ENCODE peak calls at places on chromosomes 7 and 10, in four cellular contexts. X, B, Q and M are unnamed samples.

GRCh38 chr7:151631149-151631967 is 111.7 kb upstream of the RHEB start:
- DNase-seq in X (peak), B (no peak), Q (no peak), M (no peak)

GRCh38 chr7:24609059-24609458 is 35.8 kb downstream of the PALS2 start:
- DNase-seq in X (peak), B (no peak), Q (peak), M (no peak)

GRCh38 chr10:45071043-45071813 is 70.5 kb downstream of the ZNF22 start:
- DNase-seq in X (no peak), B (no peak), Q (no peak), M (no peak)

GRCh38 chr7:36742911-36743775 is 18.8 kb upstream of the AOAH start:
- DNase-seq in X (no peak), B (no peak), Q (no peak), M (no peak)

GRCh38 chr7:136086712-136087111 is 109.6 kb upstream of the MTPN start:
- DNase-seq in X (peak), B (peak), Q (peak), M (peak)

GRCh38 chr7:80279760-80280159 is 145.1 kb downstream of the GNAI1 start:
- DNase-seq in X (peak), B (no peak), Q (no peak), M (no peak)

GRCh38 chr7:124712017-124712416 is 53.6 kb downstream of the GPR37 start:
- DNase-seq in X (peak), B (peak), Q (no peak), M (no peak)

GRCh38 chr10:111360260-111360925 is 283.6 kb downstream of the ADRA2A start:
- DNase-seq in X (no peak), B (peak), Q (peak), M (no peak)

GRCh38 chr7:97733276-97734206 is 1.7 kb downstream of the TAC1 start:
- DNase-seq in X (no peak), B (no peak), Q (no peak), M (no peak)

GRCh38 chr10:76657337-76658012 is 980.1 kb downstream of the KCNMA1 start:
- DNase-seq in X (no peak), B (no peak), Q (no peak), M (no peak)

GRCh38 chr10:79905322-79906314 is 43.3 kb downstream of the SFTPD start:
- DNase-seq in X (peak), B (peak), Q (peak), M (peak)

GRCh38 chr7:51824050-51824449 is 507.4 kb upstream of the COBL start:
- DNase-seq in X (no peak), B (no peak), Q (no peak), M (no peak)

GRCh38 chr10:88162852-88163251 is 299.4 kb downstream of the PTEN start:
- DNase-seq in X (peak), B (no peak), Q (no peak), M (no peak)

GRCh38 chr7:46972205-46972604 is 609.7 kb downstream of the TNS3 start:
- DNase-seq in X (peak), B (peak), Q (peak), M (peak)

GRCh38 chr10:88693392-88694020 is 12.5 kb upstream of the LIPK start:
- DNase-seq in X (peak), B (peak), Q (peak), M (no peak)

GRCh38 chr7:134645935-134646334 is 718 bp upstream of the BPGM start:
- DNase-seq in X (no peak), B (peak), Q (peak), M (peak)

GRCh38 chr7:18866359-18867036 is 250.9 kb downstream of the TWIST1 start:
- DNase-seq in X (peak), B (peak), Q (peak), M (peak)

GRCh38 chr10:113142601-113143000 is 192.6 kb downstream of the TCF7L2 start:
- DNase-seq in X (no peak), B (no peak), Q (no peak), M (no peak)

GRCh38 chr10:76282122-76283030 is 851.0 kb downstream of the LRMDA start:
- DNase-seq in X (peak), B (peak), Q (peak), M (peak)

GRCh38 chr7:27097686-27098492 is 2.1 kb upstream of the HOXA1 start:
- DNase-seq in X (peak), B (no peak), Q (no peak), M (peak)

GRCh38 chr10:52818019-52818418 is 45.4 kb upstream of the MBL2 start:
- DNase-seq in X (peak), B (peak), Q (peak), M (peak)

GRCh38 chr10:117007080-117007479 is 2.1 kb upstream of the SHTN1 start:
- DNase-seq in X (peak), B (peak), Q (peak), M (peak)

GRCh38 chr7:25216837-25217236 is 11.4 kb downstream of the NPVF start:
- DNase-seq in X (peak), B (peak), Q (peak), M (peak)

GRCh38 chr10:32144817-32145688 is 88.8 kb upstream of the KIF5B start:
- DNase-seq in X (no peak), B (no peak), Q (no peak), M (no peak)

DNA sequence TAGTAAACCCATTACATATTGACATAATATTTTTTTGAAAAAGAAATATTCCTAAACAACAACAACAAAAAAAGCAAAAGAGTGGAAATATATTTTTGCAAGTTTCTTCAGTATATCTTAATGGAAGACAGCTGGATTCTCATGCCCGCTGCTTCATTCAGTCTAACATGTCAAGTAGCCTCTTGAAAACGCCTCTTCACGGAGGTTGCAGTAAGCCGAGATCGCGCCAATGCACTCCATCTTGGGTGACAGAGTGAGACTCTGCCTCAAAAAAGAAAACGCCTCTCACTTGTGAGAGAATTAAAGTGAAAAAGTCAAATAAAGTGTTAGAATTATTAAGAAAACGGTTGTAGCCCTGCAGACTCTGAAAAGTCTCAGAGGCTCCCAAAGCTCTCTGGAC is 1.3 kb downstream of the CUTC start:
- DNase-seq in X (no peak), B (peak), Q (no peak), M (no peak)
- H3K4me3 ChIP-seq in X (no peak), B (peak), Q (no peak), M (no peak)

DNA sequence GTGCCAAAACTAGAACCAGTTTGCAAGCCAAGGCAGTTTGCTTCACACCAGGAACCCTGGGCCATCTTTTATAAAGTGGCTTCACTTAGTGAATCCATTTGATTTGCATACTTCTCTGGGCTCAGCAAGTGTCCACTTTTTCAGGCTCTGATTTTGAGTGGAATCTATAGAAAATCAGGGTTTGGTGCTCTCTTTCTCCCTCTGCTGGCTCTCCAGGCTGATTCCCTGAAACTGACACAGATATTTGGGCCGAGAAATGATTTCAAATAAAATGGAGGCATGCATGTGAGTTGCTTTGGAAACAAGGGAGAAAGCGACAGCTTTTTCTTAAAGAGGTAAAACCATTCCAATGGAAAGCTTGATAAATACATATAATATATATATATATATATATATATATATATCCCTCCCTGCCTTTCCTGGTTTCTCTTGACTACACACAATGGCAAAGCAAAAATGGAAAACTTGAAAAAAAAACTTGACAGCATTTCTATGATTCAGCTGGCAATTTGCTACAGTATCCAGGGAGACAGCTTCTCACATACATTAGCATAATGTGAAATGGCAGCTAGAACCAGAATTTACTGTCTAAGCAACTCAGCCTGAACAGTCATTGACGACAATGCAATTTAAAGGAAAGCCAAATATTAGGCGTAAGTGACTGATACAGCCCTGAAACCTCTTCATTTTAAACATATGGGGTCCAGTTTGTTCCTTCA is 188.4 kb downstream of the TMEM178B start:
- DNase-seq in X (no peak), B (no peak), Q (no peak), M (peak)
- TF ChIP-seq CTCF in X (no peak), B (no peak), Q (peak), M (peak)

GRCh38 chr7:100544949-100545635 is 6.1 kb downstream of the AGFG2 start:
- DNase-seq in X (no peak), B (no peak), Q (peak), M (no peak)
- H3K4me3 ChIP-seq in X (no peak), B (no peak), Q (no peak), M (no peak)

DNA sequence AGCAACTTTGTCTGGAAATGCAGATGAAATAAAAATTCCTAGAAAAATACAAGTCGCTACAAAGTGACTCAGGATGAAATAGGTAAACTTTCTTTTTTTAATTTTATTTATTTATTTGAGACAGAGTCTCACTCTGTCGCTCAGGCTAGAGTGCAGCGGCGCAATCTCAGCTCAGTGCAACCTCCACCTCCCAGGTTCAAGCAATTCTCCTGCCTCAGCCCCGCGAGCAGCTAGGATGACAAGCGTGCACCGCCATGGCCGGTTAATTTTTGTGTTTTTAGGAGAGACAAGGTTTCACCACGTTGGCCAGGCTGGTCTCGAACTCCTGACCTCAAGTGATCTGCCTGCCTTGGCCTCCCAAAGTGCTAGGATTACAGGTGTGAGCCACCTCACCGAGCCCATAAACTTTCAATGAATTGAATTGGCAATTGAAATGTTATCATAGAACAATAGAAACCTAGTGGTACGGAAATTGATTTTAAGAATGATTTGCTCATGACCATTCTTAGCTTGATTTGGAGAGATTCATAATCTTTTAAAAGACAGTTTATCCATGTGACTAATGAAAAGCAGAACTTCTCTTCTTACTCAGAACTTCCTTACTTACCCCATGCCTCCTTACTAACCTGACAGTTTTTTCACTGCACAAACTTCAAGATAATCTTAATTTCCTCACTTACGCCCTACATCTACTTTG is 161.7 kb downstream of the FAM107B start:
- DNase-seq in X (no peak), B (no peak), Q (no peak), M (no peak)
- TF ChIP-seq CTCF in X (no peak), B (no peak), Q (no peak), M (no peak)

GRCh38 chr10:34918060-34918840 is 103.2 kb upstream of the PARD3 start:
- DNase-seq in X (no peak), B (no peak), Q (no peak), M (no peak)
- H3K4me3 ChIP-seq in X (no peak), B (no peak), Q (no peak), M (no peak)

GRCh38 chr10:78516741-78517140 is 483.1 kb downstream of the RPS24 start:
- DNase-seq in X (no peak), B (no peak), Q (no peak), M (no peak)
- TF ChIP-seq CTCF in X (no peak), B (no peak), Q (no peak), M (no peak)

GRCh38 chr10:110305767-110306451 is 1.2 kb upstream of the SMNDC1 start:
- DNase-seq in X (peak), B (peak), Q (peak), M (peak)
- H3K4me3 ChIP-seq in X (no peak), B (no peak), Q (no peak), M (no peak)

GRCh38 chr7:157136372-157136771 is 2.4 kb upstream of the UBE3C start:
- DNase-seq in X (peak), B (peak), Q (peak), M (peak)
- TF ChIP-seq CTCF in X (no peak), B (peak), Q (peak), M (peak)